ENCODE peak calls at places on chromosomes 16 and 17, in six cellular contexts. P is CD4-positive, alpha-beta memory T cell; M is amniotic epithelial cell; J is central memory CD4-positive, alpha-beta T cell; V is anterior cingulate cortex; G is immature natural killer cell. W is an unnamed sample.

GRCh38 chr17:924711-925480 is 54.7 kb downstream of the NXN start:
- DNase-seq in P (no peak), M (no peak), J (no peak), V (no peak), G (no peak), W (no peak)

GRCh38 chr17:47982091-47982617 is 11.2 kb downstream of the CDK5RAP3 start:
- DNase-seq in P (no peak), M (no peak), J (no peak), V (no peak), G (no peak), W (no peak)

GRCh38 chr17:83002118-83002805 is 77.1 kb upstream of the METRNL start:
- DNase-seq in P (no peak), M (no peak), J (no peak), V (no peak), G (no peak), W (no peak)

GRCh38 chr16:19883296-19883951 is 1.2 kb downstream of the GPRC5B start:
- DNase-seq in P (no peak), M (peak), J (no peak), V (peak), G (no peak), W (no peak)

GRCh38 chr16:63596716-63597115 is 1525.1 kb downstream of the CDH11 start:
- DNase-seq in P (no peak), M (no peak), J (no peak), V (no peak), G (no peak), W (no peak)

GRCh38 chr17:17669081-17669850 is 12.0 kb upstream of the RAI1 start:
- DNase-seq in P (no peak), M (no peak), J (no peak), V (no peak), G (no peak), W (no peak)

GRCh38 chr16:27725271-27726010 is 175.5 kb downstream of the KATNIP start:
- DNase-seq in P (no peak), M (no peak), J (no peak), V (no peak), G (no peak), W (no peak)

GRCh38 chr17:41013181-41013580 is 4.3 kb upstream of the KRTAP3-1 start:
- DNase-seq in P (no peak), M (no peak), J (no peak), V (no peak), G (no peak), W (no peak)

GRCh38 chr16:88078111-88078775 is 127.0 kb downstream of the BANP start:
- DNase-seq in P (no peak), M (no peak), J (no peak), V (no peak), G (no peak), W (no peak)

GRCh38 chr16:77657016-77657415 is 65.3 kb upstream of the NUDT7 start:
- DNase-seq in P (no peak), M (peak), J (no peak), V (no peak), G (no peak), W (no peak)

GRCh38 chr16:2785101-2785991 is 2.0 kb downstream of the PRSS33 start:
- DNase-seq in P (peak), M (no peak), J (no peak), V (no peak), G (no peak), W (no peak)

GRCh38 chr16:35908942-35909341 is 2449.5 kb downstream of the TP53TG3F start:
- DNase-seq in P (no peak), M (no peak), J (no peak), V (no peak), G (no peak), W (no peak)

GRCh38 chr16:73768786-73769203 is 527.8 kb upstream of the PSMD7 start:
- DNase-seq in P (no peak), M (no peak), J (no peak), V (no peak), G (no peak), W (no peak)

GRCh38 chr17:79226037-79226436 is 151.4 kb downstream of the ENGASE start:
- DNase-seq in P (no peak), M (no peak), J (no peak), V (no peak), G (no peak), W (no peak)

GRCh38 chr17:51684214-51684613 is 423.9 kb downstream of the UTP18 start:
- DNase-seq in P (no peak), M (no peak), J (no peak), V (no peak), G (no peak), W (no peak)

GRCh38 chr17:54899721-54900456 is 763 bp upstream of the TOM1L1 start:
- DNase-seq in P (no peak), M (no peak), J (no peak), V (no peak), G (no peak), W (no peak)

GRCh38 chr16:90019543-90020259 is 445 bp upstream of the DBNDD1 start:
- DNase-seq in P (peak), M (peak), J (peak), V (no peak), G (no peak), W (no peak)

GRCh38 chr16:81403208-81403600 is 41.4 kb upstream of the CMIP start:
- DNase-seq in P (no peak), M (no peak), J (no peak), V (no peak), G (no peak), W (no peak)

GRCh38 chr16:85485379-85485778 is 127.7 kb upstream of the GSE1 start:
- DNase-seq in P (no peak), M (no peak), J (no peak), V (no peak), G (no peak), W (no peak)

GRCh38 chr17:12575641-12576040 is 90.0 kb upstream of the MYOCD start:
- DNase-seq in P (no peak), M (no peak), J (no peak), V (no peak), G (no peak), W (no peak)

GRCh38 chr16:84617068-84617630 is 729 bp downstream of the COTL1 start:
- DNase-seq in P (peak), M (no peak), J (peak), V (no peak), G (no peak), W (no peak)

GRCh38 chr17:79667121-79667715 is 56.4 kb upstream of the RBFOX3 start:
- DNase-seq in P (no peak), M (no peak), J (no peak), V (no peak), G (no peak), W (no peak)

GRCh38 chr17:14068542-14069250 is 608 bp upstream of the COX10 start:
- DNase-seq in P (no peak), M (no peak), J (no peak), V (no peak), G (no peak), W (no peak)

GRCh38 chr16:86500708-86501510 is 9.4 kb upstream of the FOXF1 start:
- DNase-seq in P (no peak), M (no peak), J (no peak), V (no peak), G (no peak), W (no peak)

W was measured in GOT3.